ENCODE peak calls at places on chromosome 19, in eight cellular contexts. H is endodermal cell; M is fibroblast of lung; R is prostate gland; V is CD8-positive, alpha-beta T cell; Z is psoas muscle; B is lung; D is colonic mucosa. I is an unnamed sample. For H3K36me3, the result is how much of the 10 kb centered on the place peaks cover.

GRCh38 chr19:2081873-2082810 is 14.0 kb downstream of the MOB3A start:
- DNase-seq in H (no peak), M (no peak), R (no peak), V (peak), Z (peak), B (no peak), D (no peak), I (no peak)

GRCh38 chr19:22532388-22533310 is 101.5 kb upstream of the ZNF492 start:
- DNase-seq in H (no peak), M (no peak), R (peak), V (no peak), Z (peak), B (peak), D (peak), I (peak)

GRCh38 chr19:277581-278165 is 13.5 kb downstream of the PLPP2 start:
- DNase-seq in H (peak), M (peak), R (no peak), V (no peak), Z (peak), B (no peak), D (no peak), I (no peak)

GRCh38 chr19:41541990-41542584 is 33.9 kb upstream of the CEACAM21 start:
- DNase-seq in H (peak), M (no peak), R (no peak), V (peak), Z (no peak), B (peak), D (peak), I (no peak)

GRCh38 chr19:51331193-51331592 is 10.7 kb downstream of the VSIG10L start:
- DNase-seq in H (no peak), M (no peak), R (no peak), V (no peak), Z (no peak), B (no peak), D (no peak), I (no peak)

GRCh38 chr19:49481020-49481683 is 6.3 kb upstream of the RPL13A start:
- DNase-seq in H (no peak), M (no peak), R (no peak), V (no peak), Z (no peak), B (no peak), D (no peak), I (no peak)

GRCh38 chr19:45809643-45810159 is 5.4 kb downstream of the RSPH6A start:
- DNase-seq in H (peak), M (peak), R (no peak), V (no peak), Z (no peak), B (no peak), D (no peak), I (no peak)

GRCh38 chr19:10699650-10700335 is 1.4 kb upstream of the QTRT1 start:
- DNase-seq in H (peak), M (peak), R (peak), V (peak), Z (no peak), B (peak), D (peak), I (no peak)

GRCh38 chr19:10269333-10270179 is 1.4 kb upstream of the ICAM1 start:
- DNase-seq in H (peak), M (peak), R (peak), V (peak), Z (peak), B (peak), D (peak), I (no peak)

GRCh38 chr19:17953869-17954268 is 13.0 kb upstream of the KCNN1 start:
- DNase-seq in H (no peak), M (no peak), R (no peak), V (no peak), Z (no peak), B (no peak), D (no peak), I (no peak)

GRCh38 chr19:45901432-45901903 is 945 bp downstream of the MYPOP start:
- DNase-seq in H (peak), M (peak), R (no peak), V (peak), Z (no peak), B (no peak), D (peak), I (no peak)

GRCh38 chr19:2711175-2711936 is 8.9 kb upstream of the GNG7 start:
- DNase-seq in H (no peak), M (peak), R (no peak), V (no peak), Z (no peak), B (no peak), D (no peak), I (no peak)

GRCh38 chr19:8515317-8515716 is 1.4 kb upstream of the ZNF414 start:
- DNase-seq in H (no peak), M (no peak), R (no peak), V (peak), Z (no peak), B (no peak), D (no peak), I (no peak)

GRCh38 chr19:46731007-46731501 is 14.1 kb upstream of the PRKD2 start:
- DNase-seq in H (no peak), M (peak), R (no peak), V (no peak), Z (peak), B (peak), D (no peak), I (no peak)

GRCh38 chr19:53659292-53659691 is 27.5 kb downstream of the DPRX start:
- DNase-seq in H (peak), M (no peak), R (peak), V (no peak), Z (no peak), B (no peak), D (no peak), I (no peak)

GRCh38 chr19:46404884-46405658 is 8.3 kb downstream of the CCDC8 start:
- DNase-seq in H (peak), M (no peak), R (no peak), V (no peak), Z (peak), B (no peak), D (no peak), I (no peak)

GRCh38 chr19:2059422-2060201 is 8.6 kb upstream of the MKNK2 start:
- DNase-seq in H (no peak), M (peak), R (peak), V (no peak), Z (peak), B (peak), D (peak), I (no peak)

GRCh38 chr19:42512743-42513304 is 15.5 kb downstream of the CEACAM1 start:
- DNase-seq in H (peak), M (no peak), R (no peak), V (no peak), Z (no peak), B (no peak), D (no peak), I (no peak)

GRCh38 chr19:36140289-36141038 is 598 bp downstream of the CAPNS1 start:
- DNase-seq in H (peak), M (peak), R (peak), V (peak), Z (no peak), B (peak), D (peak), I (no peak)

DNA sequence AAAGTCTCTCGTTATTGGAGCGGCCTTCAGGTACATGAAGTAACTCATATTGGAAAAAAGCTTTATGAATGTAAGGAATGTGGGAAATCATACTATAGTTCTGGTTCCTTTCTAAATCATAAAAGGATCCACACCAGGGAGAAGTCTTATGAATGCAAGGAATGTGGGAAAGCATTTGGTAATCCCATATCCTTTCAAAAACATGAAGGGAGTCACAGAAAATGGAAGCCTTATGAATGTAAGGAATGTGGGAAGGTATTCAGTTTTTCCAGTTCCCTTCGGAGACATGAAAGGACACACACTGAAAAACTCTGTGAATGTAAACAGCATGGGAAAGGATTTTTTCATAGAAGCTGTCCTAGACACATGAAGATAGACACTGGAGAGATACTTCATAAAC is 27.9 kb downstream of the ZNF20 start:
- DNase-seq in H (no peak), M (no peak), R (no peak), V (no peak), Z (no peak), B (no peak), D (no peak), I (no peak)
- H3K36me3 ChIP-seq in H (half or more), M (under half), R (under half), V (under half), Z (under half), B (under half), D (under half), I (under half)

GRCh38 chr19:29672319-29672932 is 7.2 kb downstream of the PLEKHF1 start:
- DNase-seq in H (no peak), M (no peak), R (no peak), V (no peak), Z (no peak), B (no peak), D (no peak), I (no peak)

GRCh38 chr19:29673451-29674371 is 8.4 kb downstream of the PLEKHF1 start:
- DNase-seq in H (no peak), M (no peak), R (no peak), V (no peak), Z (peak), B (no peak), D (no peak), I (no peak)

GRCh38 chr19:29672933-29673336 is 7.7 kb downstream of the PLEKHF1 start:
- DNase-seq in H (no peak), M (no peak), R (no peak), V (peak), Z (peak), B (no peak), D (no peak), I (no peak)

GRCh38 chr19:29670255-29670654 is 5.0 kb downstream of the PLEKHF1 start:
- DNase-seq in H (no peak), M (no peak), R (no peak), V (no peak), Z (no peak), B (no peak), D (no peak), I (no peak)

GRCh38 chr19:29671393-29672076 is 6.3 kb downstream of the PLEKHF1 start:
- DNase-seq in H (peak), M (peak), R (peak), V (peak), Z (peak), B (peak), D (no peak), I (peak)
- TF ChIP-seq CTCF in H (peak), M (no peak), R (no peak), V (peak), Z (peak), B (no peak), D (no peak), I (peak)

GRCh38 chr19:7124782-7125181 is 55.3 kb downstream of the ZNF557 start:
- DNase-seq in H (no peak), M (no peak), R (no peak), V (no peak), Z (no peak), B (no peak), D (no peak), I (no peak)

GRCh38 chr19:7119582-7119981 is 50.1 kb downstream of the ZNF557 start:
- DNase-seq in H (no peak), M (no peak), R (no peak), V (no peak), Z (no peak), B (no peak), D (no peak), I (no peak)

GRCh38 chr19:7125221-7125620 is 55.7 kb downstream of the ZNF557 start:
- DNase-seq in H (no peak), M (no peak), R (no peak), V (no peak), Z (no peak), B (no peak), D (no peak), I (no peak)

GRCh38 chr19:7120499-7120898 is 51.0 kb downstream of the ZNF557 start:
- DNase-seq in H (no peak), M (no peak), R (no peak), V (no peak), Z (no peak), B (no peak), D (no peak), I (no peak)

DNA sequence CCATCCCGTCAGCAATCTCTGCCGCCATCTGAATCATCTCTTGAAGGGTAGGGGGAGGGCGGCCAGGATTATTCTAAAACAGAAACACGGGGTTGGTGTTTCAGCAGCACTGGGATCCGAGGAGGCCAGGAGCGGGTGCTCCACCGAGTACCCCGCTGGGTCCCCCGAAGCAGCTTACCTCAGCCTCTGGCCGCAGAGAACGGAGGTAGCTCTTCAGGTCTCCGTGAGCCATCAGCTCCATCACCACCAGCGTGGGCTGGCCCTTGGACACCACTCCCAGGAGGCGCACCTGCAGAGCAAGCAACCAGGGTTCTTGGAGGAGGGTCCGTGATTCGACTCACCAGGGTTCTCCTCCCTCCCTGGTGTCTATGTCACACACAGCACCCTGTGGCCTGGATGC is 53.2 kb downstream of the ZNF557 start:
- DNase-seq in H (no peak), M (no peak), R (no peak), V (no peak), Z (no peak), B (no peak), D (no peak), I (no peak)
- H3K36me3 ChIP-seq in H (under half), M (under half), R (under half), V (under half), Z (under half), B (under half), D (under half), I (half or more)

DNA sequence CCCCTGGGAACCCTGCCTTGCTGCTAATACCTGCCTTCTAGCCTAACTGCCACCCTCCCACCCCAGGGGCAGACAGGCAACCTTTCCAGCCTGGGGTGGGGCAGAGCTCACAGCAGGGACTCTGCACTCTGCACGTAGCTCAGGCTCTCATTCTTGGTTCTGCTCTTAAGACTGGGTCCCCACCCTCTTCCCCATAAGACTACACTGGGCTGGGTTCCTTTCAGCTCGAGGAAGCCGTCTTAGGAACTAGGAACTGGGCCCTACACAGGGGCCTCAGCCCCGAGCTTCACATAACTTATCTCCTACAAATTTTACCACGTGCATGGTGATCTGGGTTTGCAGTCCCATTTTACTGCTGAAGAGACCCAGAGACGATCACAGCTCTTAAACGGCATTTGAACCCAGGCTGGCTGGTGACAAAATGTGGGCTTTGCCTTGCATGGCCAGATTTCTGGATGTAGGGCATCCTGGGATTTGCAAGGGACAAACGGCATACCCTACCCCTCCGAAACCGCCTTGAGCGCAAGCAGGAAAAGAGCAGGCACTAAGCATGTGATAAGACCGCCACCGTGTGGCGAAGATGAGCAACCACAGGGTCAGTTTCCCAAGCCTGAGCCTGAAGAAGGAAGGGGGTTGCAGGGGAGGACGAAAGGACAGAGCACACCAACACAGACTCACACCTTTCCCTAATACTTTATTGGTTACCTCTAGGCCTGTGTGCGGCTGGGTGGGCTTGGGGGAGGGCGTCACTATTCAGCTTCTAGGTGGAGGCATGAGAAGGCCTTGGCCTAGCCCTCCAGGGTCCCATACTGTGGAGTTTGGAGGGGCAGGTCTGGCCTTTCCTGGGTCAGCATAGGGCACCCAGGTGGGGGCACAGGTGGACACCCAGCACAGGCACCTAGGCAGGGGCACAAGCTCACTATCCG is 5.1 kb downstream of the JUNB start:
- DNase-seq in H (peak), M (peak), R (peak), V (peak), Z (peak), B (peak), D (peak), I (no peak)
- TF ChIP-seq CTCF in H (peak), M (peak), R (peak), V (peak), Z (peak), B (peak), D (peak), I (peak)